ENCODE peak calls at places on chromosomes 5 and 9, in four cellular contexts. One of them, this sample, is unnamed.

GRCh38 chr5:57816108-57816507 is 333.5 kb upstream of the ACTBL2 start:
- ATAC-seq in A549: peak; percentile 95
- ATAC-seq in upper lobe of left lung: no peak
- ATAC-seq in HepG2: no peak
- ATAC-seq in this sample: no peak

GRCh38 chr5:147348046-147348445 is 113.2 kb downstream of the STK32A start:
- ATAC-seq in upper lobe of left lung: no peak
- ATAC-seq in HepG2: no peak
- ATAC-seq in A549: peak; percentile 48
- ATAC-seq in this sample: no peak

GRCh38 chr5:1134478-1134877 is 22.6 kb upstream of the SLC12A7 start:
- ATAC-seq in A549: no peak
- ATAC-seq in HepG2: no peak
- ATAC-seq in upper lobe of left lung: no peak
- ATAC-seq in this sample: no peak

GRCh38 chr5:68343421-68343826 is 127.9 kb downstream of the PIK3R1 start:
- ATAC-seq in upper lobe of left lung: no peak
- ATAC-seq in HepG2: no peak
- ATAC-seq in A549: peak; percentile 87
- ATAC-seq in this sample: peak; percentile 96

GRCh38 chr5:112146323-112146848 is 272.7 kb downstream of the EPB41L4A start:
- ATAC-seq in upper lobe of left lung: no peak
- ATAC-seq in A549: no peak
- ATAC-seq in HepG2: no peak
- ATAC-seq in this sample: peak; percentile 86

GRCh38 chr5:145587308-145588071 is 247.7 kb downstream of the PRELID2 start:
- ATAC-seq in A549: peak; percentile 96
- ATAC-seq in HepG2: no peak
- ATAC-seq in upper lobe of left lung: no peak
- ATAC-seq in this sample: peak; percentile 39

GRCh38 chr5:138226917-138227316 is 13.8 kb upstream of the CDC23 start:
- ATAC-seq in HepG2: no peak
- ATAC-seq in upper lobe of left lung: no peak
- ATAC-seq in A549: no peak
- ATAC-seq in this sample: no peak

GRCh38 chr9:134488251-134488900 is 153.2 kb upstream of the COL5A1 start:
- ATAC-seq in upper lobe of left lung: no peak
- ATAC-seq in HepG2: no peak
- ATAC-seq in A549: no peak
- ATAC-seq in this sample: no peak

GRCh38 chr5:20833081-20833627 is 845.2 kb upstream of the CDH18 start:
- ATAC-seq in A549: no peak
- ATAC-seq in HepG2: peak; percentile 89
- ATAC-seq in upper lobe of left lung: no peak
- ATAC-seq in this sample: no peak

GRCh38 chr9:87292449-87293191 is 205.0 kb upstream of the DAPK1 start:
- ATAC-seq in HepG2: no peak
- ATAC-seq in upper lobe of left lung: no peak
- ATAC-seq in A549: no peak
- ATAC-seq in this sample: no peak

GRCh38 chr5:89303033-89303480 is 420.1 kb upstream of the MEF2C start:
- ATAC-seq in upper lobe of left lung: no peak
- ATAC-seq in HepG2: no peak
- ATAC-seq in A549: no peak
- ATAC-seq in this sample: no peak

GRCh38 chr9:137762414-137763061 is 115.0 kb upstream of the CACNA1B start:
- ATAC-seq in upper lobe of left lung: no peak
- ATAC-seq in HepG2: no peak
- ATAC-seq in A549: no peak
- ATAC-seq in this sample: peak; percentile 41

GRCh38 chr9:76560481-76560891 is 101.5 kb downstream of the GCNT1 start:
- ATAC-seq in upper lobe of left lung: no peak
- ATAC-seq in HepG2: no peak
- ATAC-seq in A549: no peak
- ATAC-seq in this sample: no peak

GRCh38 chr5:35309365-35310130 is 79.3 kb upstream of the PRLR start:
- ATAC-seq in HepG2: no peak
- ATAC-seq in upper lobe of left lung: no peak
- ATAC-seq in A549: no peak
- ATAC-seq in this sample: no peak

GRCh38 chr5:177440211-177440989 is 6.2 kb upstream of the PRR7 start:
- ATAC-seq in upper lobe of left lung: no peak
- ATAC-seq in A549: no peak
- ATAC-seq in HepG2: no peak
- ATAC-seq in this sample: no peak

GRCh38 chr5:118981783-118982182 is 6.6 kb downstream of the DTWD2 start:
- ATAC-seq in upper lobe of left lung: no peak
- ATAC-seq in A549: no peak
- ATAC-seq in HepG2: no peak
- ATAC-seq in this sample: no peak

GRCh38 chr9:135989722-135990467 is 28.7 kb upstream of the UBAC1 start:
- ATAC-seq in HepG2: no peak
- ATAC-seq in A549: no peak
- ATAC-seq in upper lobe of left lung: no peak
- ATAC-seq in this sample: no peak

GRCh38 chr5:368162-369084 is 46.9 kb downstream of the AHRR start:
- ATAC-seq in upper lobe of left lung: no peak
- ATAC-seq in HepG2: no peak
- ATAC-seq in A549: no peak
- ATAC-seq in this sample: no peak

GRCh38 chr5:123543438-123543837 is 31.5 kb downstream of the CSNK1G3 start:
- ATAC-seq in HepG2: no peak
- ATAC-seq in A549: no peak
- ATAC-seq in upper lobe of left lung: no peak
- ATAC-seq in this sample: no peak

GRCh38 chr5:123670981-123671557 is 159.1 kb downstream of the CSNK1G3 start:
- ATAC-seq in upper lobe of left lung: no peak
- ATAC-seq in HepG2: no peak
- ATAC-seq in A549: peak; percentile 46
- ATAC-seq in this sample: no peak

GRCh38 chr9:137705906-137706305 is 87.1 kb downstream of the EHMT1 start:
- ATAC-seq in A549: peak; percentile 46
- ATAC-seq in upper lobe of left lung: no peak
- ATAC-seq in HepG2: no peak
- ATAC-seq in this sample: no peak

GRCh38 chr9:133147412-133148271 is 16.1 kb downstream of the GBGT1 start:
- ATAC-seq in upper lobe of left lung: peak; percentile 79
- ATAC-seq in A549: peak; percentile 52
- ATAC-seq in HepG2: peak; percentile 29
- ATAC-seq in this sample: no peak

GRCh38 chr5:111256128-111256527 is 31.9 kb downstream of the CAMK4 start:
- ATAC-seq in A549: no peak
- ATAC-seq in HepG2: no peak
- ATAC-seq in upper lobe of left lung: no peak
- ATAC-seq in this sample: no peak

GRCh38 chr9:13688223-13688989 is 408.9 kb upstream of the MPDZ start:
- ATAC-seq in upper lobe of left lung: no peak
- ATAC-seq in A549: no peak
- ATAC-seq in HepG2: no peak
- ATAC-seq in this sample: no peak

DNA sequence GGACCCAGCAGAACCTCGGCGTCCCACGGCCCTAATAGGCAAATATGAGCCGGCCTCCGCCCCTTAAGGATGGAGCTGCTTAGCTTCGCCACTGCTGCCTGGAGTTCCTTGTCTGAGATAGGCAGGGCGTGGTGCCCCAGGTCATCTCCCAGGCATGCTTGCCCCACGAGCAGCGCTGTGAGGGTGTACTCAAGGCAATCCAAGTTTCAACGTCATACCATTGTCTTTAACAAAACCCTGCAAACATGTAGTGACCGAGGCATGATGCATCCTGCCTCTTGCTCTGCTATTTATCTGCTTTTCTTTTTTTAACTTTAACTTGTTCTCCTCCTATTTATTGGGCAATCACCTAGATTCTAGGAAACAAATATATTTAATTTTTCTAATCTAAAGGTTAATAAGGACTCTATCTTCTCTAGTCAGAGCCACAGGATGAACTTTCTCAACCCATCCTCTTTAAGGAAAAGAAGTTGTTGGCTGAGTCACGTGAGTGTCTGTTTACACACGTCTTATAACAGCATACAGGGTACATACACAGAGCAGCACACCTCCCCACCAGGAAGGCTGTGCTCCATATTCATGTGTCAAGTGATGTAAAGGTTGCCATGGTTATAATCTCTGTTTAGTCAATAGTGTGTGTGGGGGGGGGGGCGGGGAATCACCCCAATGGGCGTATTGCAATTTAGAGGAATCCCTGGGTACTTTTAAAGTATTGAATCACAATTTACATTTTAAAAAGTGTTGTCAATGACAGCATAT is 27.3 kb upstream of the ZSWIM6 start:
- ATAC-seq in upper lobe of left lung: peak; percentile 72
- ATAC-seq in HepG2: no peak
- ATAC-seq in A549: peak; percentile 85
- ATAC-seq in this sample: no peak
- TF ChIP-seq EP300 in upper lobe of left lung: no peak
- TF ChIP-seq EP300 in HepG2: no peak
- TF ChIP-seq EP300 in A549: peak; percentile 31
- TF ChIP-seq EP300 in this sample: no peak

GRCh38 chr5:90410178-90410762 is 714 bp upstream of the CETN3 start:
- ATAC-seq in HepG2: no peak
- ATAC-seq in upper lobe of left lung: no peak
- ATAC-seq in A549: no peak
- ATAC-seq in this sample: no peak

GRCh38 chr5:90408571-90409317 is 812 bp downstream of the CETN3 start:
- ATAC-seq in HepG2: peak; percentile 19
- ATAC-seq in upper lobe of left lung: no peak
- ATAC-seq in A549: peak; percentile 13
- ATAC-seq in this sample: no peak

GRCh38 chr5:90406466-90406865 is 3.1 kb downstream of the CETN3 start:
- ATAC-seq in upper lobe of left lung: no peak
- ATAC-seq in A549: no peak
- ATAC-seq in HepG2: no peak
- ATAC-seq in this sample: no peak

GRCh38 chr5:90409318-90410177 is at the start of gene CETN3:
- ATAC-seq in A549: peak; percentile 98
- ATAC-seq in upper lobe of left lung: peak; percentile 99
- ATAC-seq in HepG2: peak; percentile 96
- ATAC-seq in this sample: peak; percentile 98
- TF ChIP-seq POLR2A in A549: peak; percentile 97
- TF ChIP-seq POLR2A in upper lobe of left lung: peak; percentile 94
- TF ChIP-seq POLR2A in HepG2: peak; percentile 97
- TF ChIP-seq POLR2A in this sample: peak; percentile 84

GRCh38 chr5:73311291-73312110 is 137.1 kb downstream of the FOXD1 start:
- ATAC-seq in HepG2: no peak
- ATAC-seq in upper lobe of left lung: peak; percentile 4
- ATAC-seq in A549: peak; percentile 79
- ATAC-seq in this sample: peak; percentile 67
- H3K27ac ChIP-seq in HepG2: no peak overlapping the region
- H3K27ac ChIP-seq in upper lobe of left lung: no peak overlapping the region
- H3K27ac ChIP-seq in A549: no peak overlapping the region
- H3K27ac ChIP-seq in this sample: no peak overlapping the region

GRCh38 chr9:20319641-20320337 is 302.5 kb downstream of the MLLT3 start:
- ATAC-seq in upper lobe of left lung: peak; percentile 79
- ATAC-seq in A549: peak; percentile 54
- ATAC-seq in HepG2: no peak
- ATAC-seq in this sample: no peak
- TF ChIP-seq EP300 in upper lobe of left lung: peak; percentile 23
- TF ChIP-seq EP300 in A549: no peak
- TF ChIP-seq EP300 in HepG2: no peak
- TF ChIP-seq EP300 in this sample: no peak

This sample was measured in gastroesophageal sphincter.